ENCODE peak calls at places on chromosomes 6 and 20, in nine cellular contexts. S is pancreas, A is brain microvascular endothelial cell, C is adrenal gland, K is SK-N-SH, F is uterus, O is AG09319, U is HCT116, E is HFF-Myc. Y is an unnamed sample.
A peak's percentile ranks its signal among the peaks of the same experiment; 100 is the strongest.

GRCh38 chr6:167744681-167745659 is 81.7 kb upstream of the AFDN start:
- DNase-seq in O (no peak), F (no peak), U (no peak), C (no peak), S (no peak), A (no peak), E (no peak), K (no peak), Y (no peak)

GRCh38 chr6:37699138-37699766 is 1.6 kb upstream of the MDGA1 start:
- DNase-seq in C (no peak), K (no peak), U (peak; percentile 48), O (no peak), S (peak; percentile 36), E (no peak), F (peak; percentile 24), A (no peak), Y (no peak)

GRCh38 chr20:57475388-57476072 is 49.4 kb downstream of the CTCFL start:
- DNase-seq in F (peak; percentile 12), E (no peak), U (no peak), K (no peak), O (no peak), A (no peak), C (no peak), S (no peak), Y (no peak)

GRCh38 chr6:33167374-33168148 is 24.7 kb downstream of the COL11A2 start:
- DNase-seq in U (no peak), C (no peak), K (peak; percentile 22), O (no peak), S (no peak), A (no peak), F (no peak), E (no peak), Y (no peak)

GRCh38 chr20:41524980-41525613 is 93.1 kb downstream of the CHD6 start:
- DNase-seq in U (no peak), F (peak; percentile 49), E (no peak), C (peak; percentile 78), K (no peak), A (peak; percentile 27), O (no peak), S (peak; percentile 76), Y (no peak)

GRCh38 chr20:26214991-26215390 is 518.3 kb upstream of the ZNF337 start:
- DNase-seq in S (no peak), U (no peak), C (no peak), K (no peak), O (no peak), F (no peak), A (no peak), E (no peak), Y (no peak)

GRCh38 chr6:28134015-28134414 is 7.7 kb upstream of the ZKSCAN8 start:
- DNase-seq in S (no peak), A (peak; percentile 22), U (peak; percentile 29), F (no peak), O (no peak), C (no peak), E (no peak), K (peak; percentile 18), Y (no peak)

GRCh38 chr6:13248053-13248452 is 80.3 kb downstream of the TBC1D7 start:
- DNase-seq in A (peak; percentile 18), C (no peak), K (no peak), E (peak; percentile 79), F (no peak), O (no peak), S (no peak), U (no peak), Y (no peak)

GRCh38 chr6:166751051-166751595 is 124.1 kb upstream of the RPS6KA2 start:
- DNase-seq in C (no peak), A (peak; percentile 6), E (no peak), U (no peak), F (no peak), S (no peak), K (peak; percentile 50), O (no peak), Y (peak; percentile 63)

GRCh38 chr20:35009665-35010328 is 54.1 kb downstream of the MYH7B start:
- DNase-seq in K (no peak), O (no peak), C (no peak), A (no peak), E (no peak), U (no peak), S (no peak), F (peak; percentile 8), Y (no peak)

GRCh38 chr6:47041741-47042140 is 391 bp downstream of the ADGRF1 start:
- DNase-seq in A (no peak), C (no peak), S (no peak), E (no peak), K (no peak), O (no peak), F (no peak), U (no peak), Y (no peak)

GRCh38 chr6:135166515-135166914 is 14.6 kb upstream of the MYB start:
- DNase-seq in A (no peak), F (no peak), O (no peak), S (no peak), C (no peak), U (no peak), E (no peak), K (no peak), Y (no peak)

GRCh38 chr20:3995067-3995748 is 20.1 kb downstream of the RNF24 start:
- DNase-seq in E (no peak), A (peak; percentile 12), O (no peak), C (no peak), U (no peak), K (no peak), S (no peak), F (no peak), Y (no peak)

GRCh38 chr6:154487367-154488275 is 22.9 kb downstream of the CNKSR3 start:
- DNase-seq in F (no peak), A (no peak), U (no peak), K (peak; percentile 43), E (no peak), S (no peak), O (no peak), C (no peak), Y (no peak)

GRCh38 chr6:10424005-10424404 is 9.1 kb upstream of the TFAP2A start:
- DNase-seq in E (no peak), K (peak; percentile 30), O (no peak), S (no peak), F (no peak), C (no peak), U (no peak), A (no peak), Y (no peak)
- TF ChIP-seq CTCF in E (peak; percentile 18), K (peak; percentile 30), O (no peak), S (no peak), F (no peak), C (no peak), U (no peak), A (peak; percentile 37), Y (no peak)

DNA sequence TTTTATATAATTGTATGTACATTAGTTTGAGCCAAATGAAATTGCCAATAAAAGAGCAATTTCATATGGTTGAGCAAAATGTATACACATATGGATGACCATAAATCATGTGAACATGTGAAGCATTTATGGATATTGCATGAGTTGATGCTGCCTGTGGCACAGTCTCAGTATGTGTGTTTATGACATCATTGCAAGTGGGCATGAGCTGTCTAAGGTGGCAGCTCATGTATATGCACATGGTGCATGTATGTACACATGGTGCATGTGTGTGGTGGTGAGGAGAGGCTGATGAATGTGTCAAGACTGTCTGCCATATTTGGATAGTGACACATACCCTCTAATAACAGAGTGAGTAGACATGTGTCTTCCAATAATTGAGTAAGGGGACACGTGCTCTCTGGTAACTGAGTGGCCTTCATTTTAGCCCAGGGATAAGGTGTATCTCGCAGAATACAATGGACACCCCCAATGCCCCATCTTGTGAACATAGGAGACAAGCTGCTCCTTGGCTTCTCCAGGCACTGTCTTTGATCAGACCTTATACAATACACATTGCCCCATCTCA is 208.8 kb downstream of the DHX35 start:
- DNase-seq in U (no peak), O (no peak), S (no peak), F (no peak), A (no peak), K (no peak), C (no peak), E (no peak), Y (no peak)
- TF ChIP-seq CTCF in U (no peak), O (no peak), S (no peak), F (no peak), A (no peak), K (no peak), C (no peak), E (no peak), Y (no peak)

DNA sequence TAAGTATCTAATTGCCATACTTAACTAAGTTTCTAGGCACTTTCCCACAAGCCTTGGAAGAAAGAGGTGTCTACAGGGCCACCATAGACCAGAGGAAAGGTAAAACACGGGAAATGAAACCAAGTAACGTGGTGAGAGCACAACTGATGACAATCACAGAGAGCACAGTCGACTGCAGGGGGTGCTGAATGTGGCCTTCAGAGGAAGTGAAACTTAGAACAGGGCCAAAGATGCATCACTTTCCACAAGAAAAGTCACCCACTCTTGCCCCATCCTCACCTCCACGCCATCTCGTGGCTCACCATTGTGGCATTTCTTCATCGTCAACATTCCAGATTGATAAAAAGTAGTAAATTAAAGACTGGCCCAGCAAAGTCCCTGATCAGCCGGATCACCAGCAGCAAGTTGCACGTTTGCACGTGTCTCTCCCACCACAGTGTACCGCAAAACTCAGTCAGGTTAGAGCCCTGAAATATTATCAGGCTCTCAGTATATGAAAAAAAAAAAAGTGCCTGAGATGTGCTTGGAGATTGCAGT is 31.4 kb downstream of the HIVEP2 start:
- DNase-seq in E (no peak), S (no peak), U (no peak), C (no peak), O (no peak), F (no peak), A (no peak), K (no peak), Y (peak; percentile 52)
- TF ChIP-seq CTCF in E (no peak), S (no peak), U (no peak), C (no peak), O (no peak), F (no peak), A (no peak), K (no peak), Y (no peak)

GRCh38 chr6:31110825-31111582 is 1.4 kb downstream of the C6orf15 start:
- DNase-seq in A (no peak), C (no peak), F (no peak), E (no peak), O (no peak), K (no peak), U (no peak), S (no peak), Y (no peak)
- TF ChIP-seq CTCF in A (no peak), C (no peak), F (no peak), E (no peak), O (no peak), K (no peak), U (no peak), S (no peak), Y (no peak)

Y was measured in activated B cell treated with CpG ODN at 0.5 μM for 24 hours.